ENCODE peak calls at places on chromosomes 13 and 19, in four cellular contexts. One of them, this sample, is unnamed.

GRCh38 chr13:112658807-112659206 is 31.0 kb upstream of the ATP11A start:
- DNase-seq in right cardiac atrium: no peak
- DNase-seq in naive thymus-derived CD8-positive, alpha-beta T cell: no peak
- DNase-seq in stimulated activated naive B cell treated with anti-CD40 and anti-IgM and Interleukin-4, amounts not matched to agents 10 μg/mL and 1 μg/mL and 100 μg/mL, for 72 hours: no peak
- DNase-seq in this sample: no peak

GRCh38 chr13:40319699-40320586 is 346.5 kb downstream of the FOXO1 start:
- DNase-seq in naive thymus-derived CD8-positive, alpha-beta T cell: no peak
- DNase-seq in right cardiac atrium: no peak
- DNase-seq in stimulated activated naive B cell treated with anti-CD40 and anti-IgM and Interleukin-4, amounts not matched to agents 10 μg/mL and 1 μg/mL and 100 μg/mL, for 72 hours: no peak
- DNase-seq in this sample: no peak

GRCh38 chr13:68358218-68358817 is 1128.2 kb upstream of the PCDH9 start:
- DNase-seq in naive thymus-derived CD8-positive, alpha-beta T cell: no peak
- DNase-seq in stimulated activated naive B cell treated with anti-CD40 and anti-IgM and Interleukin-4, amounts not matched to agents 10 μg/mL and 1 μg/mL and 100 μg/mL, for 72 hours: no peak
- DNase-seq in right cardiac atrium: no peak
- DNase-seq in this sample: no peak

GRCh38 chr13:108958013-108958376 is 328.6 kb downstream of the MYO16 start:
- DNase-seq in right cardiac atrium: no peak
- DNase-seq in stimulated activated naive B cell treated with anti-CD40 and anti-IgM and Interleukin-4, amounts not matched to agents 10 μg/mL and 1 μg/mL and 100 μg/mL, for 72 hours: no peak
- DNase-seq in naive thymus-derived CD8-positive, alpha-beta T cell: no peak
- DNase-seq in this sample: no peak

GRCh38 chr19:40803857-40804782 is 5.1 kb downstream of the EGLN2 start:
- DNase-seq in right cardiac atrium: peak
- DNase-seq in stimulated activated naive B cell treated with anti-CD40 and anti-IgM and Interleukin-4, amounts not matched to agents 10 μg/mL and 1 μg/mL and 100 μg/mL, for 72 hours: peak
- DNase-seq in naive thymus-derived CD8-positive, alpha-beta T cell: peak
- DNase-seq in this sample: peak

GRCh38 chr19:15453906-15454305 is 4.2 kb upstream of the WIZ start:
- DNase-seq in naive thymus-derived CD8-positive, alpha-beta T cell: no peak
- DNase-seq in stimulated activated naive B cell treated with anti-CD40 and anti-IgM and Interleukin-4, amounts not matched to agents 10 μg/mL and 1 μg/mL and 100 μg/mL, for 72 hours: no peak
- DNase-seq in right cardiac atrium: no peak
- DNase-seq in this sample: no peak

GRCh38 chr19:32817252-32817912 is 52.2 kb downstream of the SLC7A9 start:
- DNase-seq in right cardiac atrium: no peak
- DNase-seq in naive thymus-derived CD8-positive, alpha-beta T cell: no peak
- DNase-seq in stimulated activated naive B cell treated with anti-CD40 and anti-IgM and Interleukin-4, amounts not matched to agents 10 μg/mL and 1 μg/mL and 100 μg/mL, for 72 hours: no peak
- DNase-seq in this sample: no peak

GRCh38 chr13:74251778-74252519 is 117.7 kb upstream of the KLF12 start:
- DNase-seq in right cardiac atrium: peak
- DNase-seq in stimulated activated naive B cell treated with anti-CD40 and anti-IgM and Interleukin-4, amounts not matched to agents 10 μg/mL and 1 μg/mL and 100 μg/mL, for 72 hours: no peak
- DNase-seq in naive thymus-derived CD8-positive, alpha-beta T cell: no peak
- DNase-seq in this sample: no peak

GRCh38 chr13:75222031-75222430 is 259.9 kb downstream of the TBC1D4 start:
- DNase-seq in stimulated activated naive B cell treated with anti-CD40 and anti-IgM and Interleukin-4, amounts not matched to agents 10 μg/mL and 1 μg/mL and 100 μg/mL, for 72 hours: no peak
- DNase-seq in right cardiac atrium: peak
- DNase-seq in naive thymus-derived CD8-positive, alpha-beta T cell: no peak
- DNase-seq in this sample: no peak

GRCh38 chr13:112657850-112658445 is 31.9 kb upstream of the ATP11A start:
- DNase-seq in naive thymus-derived CD8-positive, alpha-beta T cell: no peak
- DNase-seq in right cardiac atrium: no peak
- DNase-seq in stimulated activated naive B cell treated with anti-CD40 and anti-IgM and Interleukin-4, amounts not matched to agents 10 μg/mL and 1 μg/mL and 100 μg/mL, for 72 hours: no peak
- DNase-seq in this sample: no peak

GRCh38 chr13:45340422-45341033 is 455 bp downstream of the TPT1 start:
- DNase-seq in naive thymus-derived CD8-positive, alpha-beta T cell: peak
- DNase-seq in right cardiac atrium: peak
- DNase-seq in stimulated activated naive B cell treated with anti-CD40 and anti-IgM and Interleukin-4, amounts not matched to agents 10 μg/mL and 1 μg/mL and 100 μg/mL, for 72 hours: peak
- DNase-seq in this sample: peak

GRCh38 chr19:30293051-30293785 is 79.0 kb upstream of the ZNF536 start:
- DNase-seq in stimulated activated naive B cell treated with anti-CD40 and anti-IgM and Interleukin-4, amounts not matched to agents 10 μg/mL and 1 μg/mL and 100 μg/mL, for 72 hours: no peak
- DNase-seq in right cardiac atrium: no peak
- DNase-seq in naive thymus-derived CD8-positive, alpha-beta T cell: no peak
- DNase-seq in this sample: no peak

GRCh38 chr19:37551123-37551993 is 43.2 kb downstream of the ZNF571 start:
- DNase-seq in stimulated activated naive B cell treated with anti-CD40 and anti-IgM and Interleukin-4, amounts not matched to agents 10 μg/mL and 1 μg/mL and 100 μg/mL, for 72 hours: peak
- DNase-seq in right cardiac atrium: peak
- DNase-seq in naive thymus-derived CD8-positive, alpha-beta T cell: peak
- DNase-seq in this sample: no peak

GRCh38 chr19:54207908-54208783 is 7.5 kb downstream of the RPS9 start:
- DNase-seq in right cardiac atrium: peak
- DNase-seq in naive thymus-derived CD8-positive, alpha-beta T cell: peak
- DNase-seq in stimulated activated naive B cell treated with anti-CD40 and anti-IgM and Interleukin-4, amounts not matched to agents 10 μg/mL and 1 μg/mL and 100 μg/mL, for 72 hours: peak
- DNase-seq in this sample: no peak

GRCh38 chr19:11457831-11458230 is 22.4 kb downstream of the PRKCSH start:
- DNase-seq in naive thymus-derived CD8-positive, alpha-beta T cell: no peak
- DNase-seq in right cardiac atrium: no peak
- DNase-seq in stimulated activated naive B cell treated with anti-CD40 and anti-IgM and Interleukin-4, amounts not matched to agents 10 μg/mL and 1 μg/mL and 100 μg/mL, for 72 hours: no peak
- DNase-seq in this sample: no peak

GRCh38 chr19:10346509-10346908 is 7.1 kb upstream of the ICAM3 start:
- DNase-seq in naive thymus-derived CD8-positive, alpha-beta T cell: no peak
- DNase-seq in right cardiac atrium: peak
- DNase-seq in stimulated activated naive B cell treated with anti-CD40 and anti-IgM and Interleukin-4, amounts not matched to agents 10 μg/mL and 1 μg/mL and 100 μg/mL, for 72 hours: no peak
- DNase-seq in this sample: no peak

GRCh38 chr19:58575183-58576041 is 2.3 kb upstream of the MZF1 start:
- DNase-seq in stimulated activated naive B cell treated with anti-CD40 and anti-IgM and Interleukin-4, amounts not matched to agents 10 μg/mL and 1 μg/mL and 100 μg/mL, for 72 hours: peak
- DNase-seq in right cardiac atrium: peak
- DNase-seq in naive thymus-derived CD8-positive, alpha-beta T cell: peak
- DNase-seq in this sample: peak

GRCh38 chr13:51707468-51707867 is 96.5 kb downstream of the DHRS12 start:
- DNase-seq in stimulated activated naive B cell treated with anti-CD40 and anti-IgM and Interleukin-4, amounts not matched to agents 10 μg/mL and 1 μg/mL and 100 μg/mL, for 72 hours: no peak
- DNase-seq in right cardiac atrium: no peak
- DNase-seq in naive thymus-derived CD8-positive, alpha-beta T cell: no peak
- DNase-seq in this sample: no peak

GRCh38 chr19:52189745-52190678 is at the start of gene PPP2R1A:
- DNase-seq in naive thymus-derived CD8-positive, alpha-beta T cell: peak
- DNase-seq in stimulated activated naive B cell treated with anti-CD40 and anti-IgM and Interleukin-4, amounts not matched to agents 10 μg/mL and 1 μg/mL and 100 μg/mL, for 72 hours: peak
- DNase-seq in right cardiac atrium: peak
- DNase-seq in this sample: peak